ENCODE peak calls at places on chromosomes 13 and 19, in eight cellular contexts. One of them, this sample, is unnamed.
A peak's percentile ranks its signal among the peaks of the same experiment; 100 is the strongest.

GRCh38 chr13:90415902-90416301 is 931.6 kb upstream of the MIR17HG start:
- DNase-seq in activated naive CD8-positive, alpha-beta T cell treated with anti-CD3 and anti-CD28 coated beads, Interleukin-2, amount 50 U/mL, for 24 hours: no peak
- DNase-seq in HS-5: no peak
- DNase-seq in fibroblast of mammary gland: no peak
- DNase-seq in NCI-H510A treated with DMSO at 0.1 percent for 48 hours: no peak
- DNase-seq in endodermal cell: no peak
- DNase-seq in head of caudate nucleus: no peak
- DNase-seq in stimulated activated CD8-positive, alpha-beta memory T cell treated with anti-CD3 and anti-CD28 coated beads, Interleukin-15, amount 100 ng/mL, for 48 hours: no peak
- DNase-seq in this sample: no peak

GRCh38 chr19:34493649-34494044 is 12.1 kb downstream of the WTIP start:
- DNase-seq in stimulated activated CD8-positive, alpha-beta memory T cell treated with anti-CD3 and anti-CD28 coated beads, Interleukin-15, amount 100 ng/mL, for 48 hours: no peak
- DNase-seq in fibroblast of mammary gland: no peak
- DNase-seq in activated naive CD8-positive, alpha-beta T cell treated with anti-CD3 and anti-CD28 coated beads, Interleukin-2, amount 50 U/mL, for 24 hours: no peak
- DNase-seq in NCI-H510A treated with DMSO at 0.1 percent for 48 hours: no peak
- DNase-seq in head of caudate nucleus: no peak
- DNase-seq in HS-5: no peak
- DNase-seq in endodermal cell: no peak
- DNase-seq in this sample: no peak

GRCh38 chr19:41234512-41235208 is 15.6 kb downstream of the AXL start:
- DNase-seq in fibroblast of mammary gland: no peak
- DNase-seq in NCI-H510A treated with DMSO at 0.1 percent for 48 hours: no peak
- DNase-seq in head of caudate nucleus: no peak
- DNase-seq in stimulated activated CD8-positive, alpha-beta memory T cell treated with anti-CD3 and anti-CD28 coated beads, Interleukin-15, amount 100 ng/mL, for 48 hours: no peak
- DNase-seq in activated naive CD8-positive, alpha-beta T cell treated with anti-CD3 and anti-CD28 coated beads, Interleukin-2, amount 50 U/mL, for 24 hours: no peak
- DNase-seq in HS-5: no peak
- DNase-seq in endodermal cell: no peak
- DNase-seq in this sample: no peak

GRCh38 chr13:60261432-60262351 is 98.0 kb upstream of the DIAPH3 start:
- DNase-seq in HS-5: no peak
- DNase-seq in fibroblast of mammary gland: no peak
- DNase-seq in activated naive CD8-positive, alpha-beta T cell treated with anti-CD3 and anti-CD28 coated beads, Interleukin-2, amount 50 U/mL, for 24 hours: no peak
- DNase-seq in endodermal cell: peak; percentile 78
- DNase-seq in stimulated activated CD8-positive, alpha-beta memory T cell treated with anti-CD3 and anti-CD28 coated beads, Interleukin-15, amount 100 ng/mL, for 48 hours: no peak
- DNase-seq in NCI-H510A treated with DMSO at 0.1 percent for 48 hours: peak; percentile 67
- DNase-seq in head of caudate nucleus: no peak
- DNase-seq in this sample: no peak

GRCh38 chr19:39130337-39131254 is 5.0 kb downstream of the PAK4 start:
- DNase-seq in head of caudate nucleus: no peak
- DNase-seq in activated naive CD8-positive, alpha-beta T cell treated with anti-CD3 and anti-CD28 coated beads, Interleukin-2, amount 50 U/mL, for 24 hours: no peak
- DNase-seq in NCI-H510A treated with DMSO at 0.1 percent for 48 hours: no peak
- DNase-seq in fibroblast of mammary gland: no peak
- DNase-seq in HS-5: no peak
- DNase-seq in stimulated activated CD8-positive, alpha-beta memory T cell treated with anti-CD3 and anti-CD28 coated beads, Interleukin-15, amount 100 ng/mL, for 48 hours: no peak
- DNase-seq in endodermal cell: peak; percentile 33
- DNase-seq in this sample: no peak

GRCh38 chr13:39417131-39417530 is 185.9 kb downstream of the LHFPL6 start:
- DNase-seq in endodermal cell: peak; percentile 77
- DNase-seq in head of caudate nucleus: no peak
- DNase-seq in NCI-H510A treated with DMSO at 0.1 percent for 48 hours: no peak
- DNase-seq in stimulated activated CD8-positive, alpha-beta memory T cell treated with anti-CD3 and anti-CD28 coated beads, Interleukin-15, amount 100 ng/mL, for 48 hours: no peak
- DNase-seq in HS-5: no peak
- DNase-seq in activated naive CD8-positive, alpha-beta T cell treated with anti-CD3 and anti-CD28 coated beads, Interleukin-2, amount 50 U/mL, for 24 hours: no peak
- DNase-seq in fibroblast of mammary gland: no peak
- DNase-seq in this sample: peak; percentile 44

GRCh38 chr13:70905035-70905434 is 796.8 kb upstream of the KLHL1 start:
- DNase-seq in NCI-H510A treated with DMSO at 0.1 percent for 48 hours: no peak
- DNase-seq in endodermal cell: no peak
- DNase-seq in fibroblast of mammary gland: no peak
- DNase-seq in activated naive CD8-positive, alpha-beta T cell treated with anti-CD3 and anti-CD28 coated beads, Interleukin-2, amount 50 U/mL, for 24 hours: no peak
- DNase-seq in stimulated activated CD8-positive, alpha-beta memory T cell treated with anti-CD3 and anti-CD28 coated beads, Interleukin-15, amount 100 ng/mL, for 48 hours: no peak
- DNase-seq in head of caudate nucleus: no peak
- DNase-seq in HS-5: no peak
- DNase-seq in this sample: no peak

GRCh38 chr13:106471957-106472543 is 63.4 kb downstream of the EFNB2 start:
- DNase-seq in head of caudate nucleus: peak; percentile 44
- DNase-seq in stimulated activated CD8-positive, alpha-beta memory T cell treated with anti-CD3 and anti-CD28 coated beads, Interleukin-15, amount 100 ng/mL, for 48 hours: no peak
- DNase-seq in HS-5: peak; percentile 60
- DNase-seq in endodermal cell: peak; percentile 92
- DNase-seq in NCI-H510A treated with DMSO at 0.1 percent for 48 hours: no peak
- DNase-seq in fibroblast of mammary gland: peak; percentile 89
- DNase-seq in activated naive CD8-positive, alpha-beta T cell treated with anti-CD3 and anti-CD28 coated beads, Interleukin-2, amount 50 U/mL, for 24 hours: no peak
- DNase-seq in this sample: no peak

GRCh38 chr13:109743706-109744453 is 42.5 kb downstream of the IRS2 start:
- DNase-seq in fibroblast of mammary gland: peak; percentile 63
- DNase-seq in activated naive CD8-positive, alpha-beta T cell treated with anti-CD3 and anti-CD28 coated beads, Interleukin-2, amount 50 U/mL, for 24 hours: no peak
- DNase-seq in HS-5: no peak
- DNase-seq in endodermal cell: peak; percentile 62
- DNase-seq in head of caudate nucleus: no peak
- DNase-seq in stimulated activated CD8-positive, alpha-beta memory T cell treated with anti-CD3 and anti-CD28 coated beads, Interleukin-15, amount 100 ng/mL, for 48 hours: no peak
- DNase-seq in NCI-H510A treated with DMSO at 0.1 percent for 48 hours: peak; percentile 43
- DNase-seq in this sample: no peak

GRCh38 chr13:50934735-50935419 is 25.3 kb downstream of the RNASEH2B start:
- DNase-seq in activated naive CD8-positive, alpha-beta T cell treated with anti-CD3 and anti-CD28 coated beads, Interleukin-2, amount 50 U/mL, for 24 hours: no peak
- DNase-seq in stimulated activated CD8-positive, alpha-beta memory T cell treated with anti-CD3 and anti-CD28 coated beads, Interleukin-15, amount 100 ng/mL, for 48 hours: no peak
- DNase-seq in endodermal cell: no peak
- DNase-seq in head of caudate nucleus: no peak
- DNase-seq in fibroblast of mammary gland: no peak
- DNase-seq in NCI-H510A treated with DMSO at 0.1 percent for 48 hours: no peak
- DNase-seq in HS-5: no peak
- DNase-seq in this sample: no peak

GRCh38 chr13:101570410-101570809 is 117.9 kb downstream of the ITGBL1 start:
- DNase-seq in stimulated activated CD8-positive, alpha-beta memory T cell treated with anti-CD3 and anti-CD28 coated beads, Interleukin-15, amount 100 ng/mL, for 48 hours: no peak
- DNase-seq in endodermal cell: no peak
- DNase-seq in activated naive CD8-positive, alpha-beta T cell treated with anti-CD3 and anti-CD28 coated beads, Interleukin-2, amount 50 U/mL, for 24 hours: no peak
- DNase-seq in HS-5: no peak
- DNase-seq in NCI-H510A treated with DMSO at 0.1 percent for 48 hours: no peak
- DNase-seq in fibroblast of mammary gland: no peak
- DNase-seq in head of caudate nucleus: no peak
- DNase-seq in this sample: no peak

GRCh38 chr13:89465366-89465765 is 1794.2 kb downstream of the SLITRK5 start:
- DNase-seq in head of caudate nucleus: no peak
- DNase-seq in activated naive CD8-positive, alpha-beta T cell treated with anti-CD3 and anti-CD28 coated beads, Interleukin-2, amount 50 U/mL, for 24 hours: no peak
- DNase-seq in stimulated activated CD8-positive, alpha-beta memory T cell treated with anti-CD3 and anti-CD28 coated beads, Interleukin-15, amount 100 ng/mL, for 48 hours: no peak
- DNase-seq in NCI-H510A treated with DMSO at 0.1 percent for 48 hours: no peak
- DNase-seq in fibroblast of mammary gland: peak; percentile 42
- DNase-seq in endodermal cell: no peak
- DNase-seq in HS-5: peak; percentile 14
- DNase-seq in this sample: no peak

GRCh38 chr19:8396563-8397203 is 6.5 kb downstream of the RAB11B start:
- DNase-seq in stimulated activated CD8-positive, alpha-beta memory T cell treated with anti-CD3 and anti-CD28 coated beads, Interleukin-15, amount 100 ng/mL, for 48 hours: peak; percentile 45
- DNase-seq in NCI-H510A treated with DMSO at 0.1 percent for 48 hours: peak; percentile 46
- DNase-seq in activated naive CD8-positive, alpha-beta T cell treated with anti-CD3 and anti-CD28 coated beads, Interleukin-2, amount 50 U/mL, for 24 hours: peak; percentile 84
- DNase-seq in head of caudate nucleus: peak; percentile 72
- DNase-seq in endodermal cell: peak; percentile 92
- DNase-seq in fibroblast of mammary gland: peak; percentile 56
- DNase-seq in HS-5: no peak
- DNase-seq in this sample: peak; percentile 84

GRCh38 chr19:10010247-10010691 is at the start of gene COL5A3:
- DNase-seq in stimulated activated CD8-positive, alpha-beta memory T cell treated with anti-CD3 and anti-CD28 coated beads, Interleukin-15, amount 100 ng/mL, for 48 hours: no peak
- DNase-seq in fibroblast of mammary gland: peak; percentile 84
- DNase-seq in head of caudate nucleus: no peak
- DNase-seq in endodermal cell: peak; percentile 69
- DNase-seq in activated naive CD8-positive, alpha-beta T cell treated with anti-CD3 and anti-CD28 coated beads, Interleukin-2, amount 50 U/mL, for 24 hours: no peak
- DNase-seq in NCI-H510A treated with DMSO at 0.1 percent for 48 hours: no peak
- DNase-seq in HS-5: no peak
- DNase-seq in this sample: no peak

GRCh38 chr19:45638930-45639729 is at the start of gene EML2:
- DNase-seq in fibroblast of mammary gland: no peak
- DNase-seq in HS-5: no peak
- DNase-seq in stimulated activated CD8-positive, alpha-beta memory T cell treated with anti-CD3 and anti-CD28 coated beads, Interleukin-15, amount 100 ng/mL, for 48 hours: peak; percentile 48
- DNase-seq in head of caudate nucleus: peak; percentile 18
- DNase-seq in NCI-H510A treated with DMSO at 0.1 percent for 48 hours: peak; percentile 76
- DNase-seq in endodermal cell: peak; percentile 95
- DNase-seq in activated naive CD8-positive, alpha-beta T cell treated with anti-CD3 and anti-CD28 coated beads, Interleukin-2, amount 50 U/mL, for 24 hours: peak; percentile 68
- DNase-seq in this sample: no peak

GRCh38 chr13:80529734-80530133 is 188.8 kb upstream of the SPRY2 start:
- DNase-seq in HS-5: peak; percentile 6
- DNase-seq in head of caudate nucleus: no peak
- DNase-seq in NCI-H510A treated with DMSO at 0.1 percent for 48 hours: no peak
- DNase-seq in fibroblast of mammary gland: peak; percentile 75
- DNase-seq in activated naive CD8-positive, alpha-beta T cell treated with anti-CD3 and anti-CD28 coated beads, Interleukin-2, amount 50 U/mL, for 24 hours: no peak
- DNase-seq in stimulated activated CD8-positive, alpha-beta memory T cell treated with anti-CD3 and anti-CD28 coated beads, Interleukin-15, amount 100 ng/mL, for 48 hours: no peak
- DNase-seq in endodermal cell: no peak
- DNase-seq in this sample: no peak

GRCh38 chr13:59747529-59747928 is 416.2 kb downstream of the DIAPH3 start:
- DNase-seq in endodermal cell: no peak
- DNase-seq in NCI-H510A treated with DMSO at 0.1 percent for 48 hours: no peak
- DNase-seq in head of caudate nucleus: no peak
- DNase-seq in activated naive CD8-positive, alpha-beta T cell treated with anti-CD3 and anti-CD28 coated beads, Interleukin-2, amount 50 U/mL, for 24 hours: no peak
- DNase-seq in fibroblast of mammary gland: no peak
- DNase-seq in stimulated activated CD8-positive, alpha-beta memory T cell treated with anti-CD3 and anti-CD28 coated beads, Interleukin-15, amount 100 ng/mL, for 48 hours: no peak
- DNase-seq in HS-5: no peak
- DNase-seq in this sample: no peak

GRCh38 chr13:54750521-54750920 is 1721.9 kb downstream of the OLFM4 start:
- DNase-seq in HS-5: no peak
- DNase-seq in activated naive CD8-positive, alpha-beta T cell treated with anti-CD3 and anti-CD28 coated beads, Interleukin-2, amount 50 U/mL, for 24 hours: no peak
- DNase-seq in fibroblast of mammary gland: no peak
- DNase-seq in endodermal cell: no peak
- DNase-seq in stimulated activated CD8-positive, alpha-beta memory T cell treated with anti-CD3 and anti-CD28 coated beads, Interleukin-15, amount 100 ng/mL, for 48 hours: no peak
- DNase-seq in NCI-H510A treated with DMSO at 0.1 percent for 48 hours: peak; percentile 2
- DNase-seq in head of caudate nucleus: no peak
- DNase-seq in this sample: no peak

GRCh38 chr13:49560270-49561063 is 24.9 kb downstream of the RCBTB1 start:
- DNase-seq in stimulated activated CD8-positive, alpha-beta memory T cell treated with anti-CD3 and anti-CD28 coated beads, Interleukin-15, amount 100 ng/mL, for 48 hours: no peak
- DNase-seq in head of caudate nucleus: no peak
- DNase-seq in activated naive CD8-positive, alpha-beta T cell treated with anti-CD3 and anti-CD28 coated beads, Interleukin-2, amount 50 U/mL, for 24 hours: no peak
- DNase-seq in endodermal cell: peak; percentile 81
- DNase-seq in NCI-H510A treated with DMSO at 0.1 percent for 48 hours: no peak
- DNase-seq in HS-5: no peak
- DNase-seq in fibroblast of mammary gland: no peak
- DNase-seq in this sample: no peak

GRCh38 chr19:16289594-16289993 is 35.0 kb upstream of the KLF2 start:
- DNase-seq in fibroblast of mammary gland: no peak
- DNase-seq in HS-5: no peak
- DNase-seq in activated naive CD8-positive, alpha-beta T cell treated with anti-CD3 and anti-CD28 coated beads, Interleukin-2, amount 50 U/mL, for 24 hours: no peak
- DNase-seq in head of caudate nucleus: no peak
- DNase-seq in stimulated activated CD8-positive, alpha-beta memory T cell treated with anti-CD3 and anti-CD28 coated beads, Interleukin-15, amount 100 ng/mL, for 48 hours: no peak
- DNase-seq in NCI-H510A treated with DMSO at 0.1 percent for 48 hours: no peak
- DNase-seq in endodermal cell: no peak
- DNase-seq in this sample: no peak

GRCh38 chr19:33125929-33126388 is 6.0 kb upstream of the WDR88 start:
- DNase-seq in HS-5: no peak
- DNase-seq in head of caudate nucleus: peak; percentile 53
- DNase-seq in stimulated activated CD8-positive, alpha-beta memory T cell treated with anti-CD3 and anti-CD28 coated beads, Interleukin-15, amount 100 ng/mL, for 48 hours: peak; percentile 19
- DNase-seq in fibroblast of mammary gland: peak; percentile 64
- DNase-seq in NCI-H510A treated with DMSO at 0.1 percent for 48 hours: peak; percentile 61
- DNase-seq in activated naive CD8-positive, alpha-beta T cell treated with anti-CD3 and anti-CD28 coated beads, Interleukin-2, amount 50 U/mL, for 24 hours: peak; percentile 48
- DNase-seq in endodermal cell: peak; percentile 79
- DNase-seq in this sample: peak; percentile 82

GRCh38 chr13:26017196-26017921 is 34.5 kb downstream of the SHISA2 start:
- DNase-seq in NCI-H510A treated with DMSO at 0.1 percent for 48 hours: no peak
- DNase-seq in activated naive CD8-positive, alpha-beta T cell treated with anti-CD3 and anti-CD28 coated beads, Interleukin-2, amount 50 U/mL, for 24 hours: no peak
- DNase-seq in endodermal cell: no peak
- DNase-seq in stimulated activated CD8-positive, alpha-beta memory T cell treated with anti-CD3 and anti-CD28 coated beads, Interleukin-15, amount 100 ng/mL, for 48 hours: no peak
- DNase-seq in HS-5: no peak
- DNase-seq in head of caudate nucleus: no peak
- DNase-seq in fibroblast of mammary gland: no peak
- DNase-seq in this sample: peak; percentile 65

GRCh38 chr13:49116873-49117272 is 103.3 kb upstream of the MLNR start:
- DNase-seq in HS-5: no peak
- DNase-seq in activated naive CD8-positive, alpha-beta T cell treated with anti-CD3 and anti-CD28 coated beads, Interleukin-2, amount 50 U/mL, for 24 hours: no peak
- DNase-seq in head of caudate nucleus: no peak
- DNase-seq in stimulated activated CD8-positive, alpha-beta memory T cell treated with anti-CD3 and anti-CD28 coated beads, Interleukin-15, amount 100 ng/mL, for 48 hours: no peak
- DNase-seq in endodermal cell: no peak
- DNase-seq in NCI-H510A treated with DMSO at 0.1 percent for 48 hours: no peak
- DNase-seq in fibroblast of mammary gland: no peak
- DNase-seq in this sample: no peak

GRCh38 chr13:48074006-48074405 is 20.9 kb downstream of the MED4 start:
- DNase-seq in stimulated activated CD8-positive, alpha-beta memory T cell treated with anti-CD3 and anti-CD28 coated beads, Interleukin-15, amount 100 ng/mL, for 48 hours: no peak
- DNase-seq in NCI-H510A treated with DMSO at 0.1 percent for 48 hours: no peak
- DNase-seq in head of caudate nucleus: no peak
- DNase-seq in activated naive CD8-positive, alpha-beta T cell treated with anti-CD3 and anti-CD28 coated beads, Interleukin-2, amount 50 U/mL, for 24 hours: no peak
- DNase-seq in endodermal cell: no peak
- DNase-seq in HS-5: no peak
- DNase-seq in fibroblast of mammary gland: no peak
- DNase-seq in this sample: no peak

GRCh38 chr19:43780706-43781525 is at the start of gene KCNN4:
- DNase-seq in stimulated activated CD8-positive, alpha-beta memory T cell treated with anti-CD3 and anti-CD28 coated beads, Interleukin-15, amount 100 ng/mL, for 48 hours: peak; percentile 62
- DNase-seq in head of caudate nucleus: no peak
- DNase-seq in NCI-H510A treated with DMSO at 0.1 percent for 48 hours: no peak
- DNase-seq in endodermal cell: no peak
- DNase-seq in fibroblast of mammary gland: peak; percentile 87
- DNase-seq in activated naive CD8-positive, alpha-beta T cell treated with anti-CD3 and anti-CD28 coated beads, Interleukin-2, amount 50 U/mL, for 24 hours: peak; percentile 77
- DNase-seq in HS-5: no peak
- DNase-seq in this sample: no peak

GRCh38 chr19:38617764-38618589 is at the start of gene MAP4K1:
- DNase-seq in HS-5: no peak
- DNase-seq in NCI-H510A treated with DMSO at 0.1 percent for 48 hours: peak; percentile 63
- DNase-seq in stimulated activated CD8-positive, alpha-beta memory T cell treated with anti-CD3 and anti-CD28 coated beads, Interleukin-15, amount 100 ng/mL, for 48 hours: peak; percentile 60
- DNase-seq in head of caudate nucleus: peak; percentile 54
- DNase-seq in activated naive CD8-positive, alpha-beta T cell treated with anti-CD3 and anti-CD28 coated beads, Interleukin-2, amount 50 U/mL, for 24 hours: peak; percentile 79
- DNase-seq in endodermal cell: peak; percentile 69
- DNase-seq in fibroblast of mammary gland: no peak
- DNase-seq in this sample: peak; percentile 49

GRCh38 chr13:112213467-112214245 is 146.7 kb downstream of the SOX1 start:
- DNase-seq in activated naive CD8-positive, alpha-beta T cell treated with anti-CD3 and anti-CD28 coated beads, Interleukin-2, amount 50 U/mL, for 24 hours: no peak
- DNase-seq in head of caudate nucleus: no peak
- DNase-seq in stimulated activated CD8-positive, alpha-beta memory T cell treated with anti-CD3 and anti-CD28 coated beads, Interleukin-15, amount 100 ng/mL, for 48 hours: no peak
- DNase-seq in endodermal cell: no peak
- DNase-seq in NCI-H510A treated with DMSO at 0.1 percent for 48 hours: peak; percentile 91
- DNase-seq in fibroblast of mammary gland: no peak
- DNase-seq in HS-5: no peak
- DNase-seq in this sample: no peak

GRCh38 chr13:71866173-71867091 is 572 bp downstream of the DACH1 start:
- DNase-seq in HS-5: no peak
- DNase-seq in head of caudate nucleus: peak; percentile 35
- DNase-seq in NCI-H510A treated with DMSO at 0.1 percent for 48 hours: no peak
- DNase-seq in activated naive CD8-positive, alpha-beta T cell treated with anti-CD3 and anti-CD28 coated beads, Interleukin-2, amount 50 U/mL, for 24 hours: peak; percentile 11
- DNase-seq in stimulated activated CD8-positive, alpha-beta memory T cell treated with anti-CD3 and anti-CD28 coated beads, Interleukin-15, amount 100 ng/mL, for 48 hours: no peak
- DNase-seq in endodermal cell: peak; percentile 76
- DNase-seq in fibroblast of mammary gland: no peak
- DNase-seq in this sample: peak; percentile 11

GRCh38 chr19:4972509-4973230 is 3.8 kb downstream of the KDM4B start:
- DNase-seq in fibroblast of mammary gland: peak; percentile 80
- DNase-seq in activated naive CD8-positive, alpha-beta T cell treated with anti-CD3 and anti-CD28 coated beads, Interleukin-2, amount 50 U/mL, for 24 hours: no peak
- DNase-seq in stimulated activated CD8-positive, alpha-beta memory T cell treated with anti-CD3 and anti-CD28 coated beads, Interleukin-15, amount 100 ng/mL, for 48 hours: no peak
- DNase-seq in HS-5: no peak
- DNase-seq in NCI-H510A treated with DMSO at 0.1 percent for 48 hours: no peak
- DNase-seq in head of caudate nucleus: no peak
- DNase-seq in endodermal cell: no peak
- DNase-seq in this sample: no peak

GRCh38 chr13:78977311-78977710 is 318.4 kb upstream of the OBI1 start:
- DNase-seq in fibroblast of mammary gland: no peak
- DNase-seq in activated naive CD8-positive, alpha-beta T cell treated with anti-CD3 and anti-CD28 coated beads, Interleukin-2, amount 50 U/mL, for 24 hours: no peak
- DNase-seq in head of caudate nucleus: no peak
- DNase-seq in endodermal cell: no peak
- DNase-seq in stimulated activated CD8-positive, alpha-beta memory T cell treated with anti-CD3 and anti-CD28 coated beads, Interleukin-15, amount 100 ng/mL, for 48 hours: no peak
- DNase-seq in HS-5: no peak
- DNase-seq in NCI-H510A treated with DMSO at 0.1 percent for 48 hours: no peak
- DNase-seq in this sample: no peak

GRCh38 chr13:98691360-98691759 is 61.1 kb downstream of the SLC15A1 start:
- DNase-seq in HS-5: no peak
- DNase-seq in activated naive CD8-positive, alpha-beta T cell treated with anti-CD3 and anti-CD28 coated beads, Interleukin-2, amount 50 U/mL, for 24 hours: no peak
- DNase-seq in fibroblast of mammary gland: no peak
- DNase-seq in stimulated activated CD8-positive, alpha-beta memory T cell treated with anti-CD3 and anti-CD28 coated beads, Interleukin-15, amount 100 ng/mL, for 48 hours: no peak
- DNase-seq in endodermal cell: no peak
- DNase-seq in NCI-H510A treated with DMSO at 0.1 percent for 48 hours: no peak
- DNase-seq in head of caudate nucleus: no peak
- DNase-seq in this sample: no peak

This sample was measured in Ammon's horn.